ENCODE peak calls at places on chromosome 14, in nine cellular contexts. L is frontal cortex; T is choroid plexus epithelial cell; A is HTR-8/SVneo; Q is CD8-positive, alpha-beta T cell; X is stimulated activated CD8-positive, alpha-beta memory T cell treated with anti-CD3 and anti-CD28 coated beads, Interleukin-15, amount 100 ng/mL, for 1 hour; E is NCI-H1105 treated with DMSO at 0.1 percent for 48 hours; M is psoas muscle; K is iPS-NIHi11. W is an unnamed sample.

GRCh38 chr14:100641274-100641860 is 54.1 kb upstream of the BEGAIN start:
- DNase-seq in L (no peak), T (no peak), A (no peak), Q (no peak), X (no peak), E (no peak), M (no peak), K (no peak), W (no peak)

GRCh38 chr14:103930051-103930604 is 1.9 kb downstream of the TDRD9 start:
- DNase-seq in L (no peak), T (no peak), A (no peak), Q (no peak), X (no peak), E (no peak), M (no peak), K (no peak), W (no peak)

GRCh38 chr14:104148433-104149277 is 10.3 kb downstream of the KIF26A start:
- DNase-seq in L (no peak), T (peak; percentile 32), A (no peak), Q (no peak), X (no peak), E (no peak), M (no peak), K (peak; percentile 61), W (no peak)

GRCh38 chr14:74649673-74650072 is 37.6 kb upstream of the LTBP2 start:
- DNase-seq in L (no peak), T (no peak), A (peak; percentile 76), Q (no peak), X (no peak), E (no peak), M (no peak), K (no peak), W (no peak)

GRCh38 chr14:47200740-47201139 is 474.7 kb downstream of the MDGA2 start:
- DNase-seq in L (no peak), T (no peak), A (no peak), Q (no peak), X (no peak), E (no peak), M (no peak), K (no peak), W (no peak)

GRCh38 chr14:63761356-63762117 is 33.7 kb upstream of the SGPP1 start:
- DNase-seq in L (no peak), T (no peak), A (no peak), Q (no peak), X (no peak), E (no peak), M (no peak), K (no peak), W (no peak)

GRCh38 chr14:93986972-93987371 is 10.1 kb upstream of the CCDC197 start:
- DNase-seq in L (no peak), T (no peak), A (peak; percentile 39), Q (no peak), X (no peak), E (no peak), M (peak; percentile 78), K (peak; percentile 45), W (no peak)

GRCh38 chr14:81157431-81157830 is 63.3 kb downstream of the GTF2A1 start:
- DNase-seq in L (no peak), T (peak; percentile 5), A (no peak), Q (no peak), X (no peak), E (no peak), M (no peak), K (no peak), W (no peak)

GRCh38 chr14:61549425-61549824 is 145.9 kb upstream of the HIF1A start:
- DNase-seq in L (no peak), T (peak; percentile 93), A (no peak), Q (no peak), X (no peak), E (no peak), M (no peak), K (no peak), W (no peak)

GRCh38 chr14:36245223-36245622 is 68.7 kb upstream of the PTCSC3 start:
- DNase-seq in L (no peak), T (no peak), A (no peak), Q (no peak), X (no peak), E (no peak), M (no peak), K (no peak), W (no peak)

GRCh38 chr14:93033983-93034670 is 81.6 kb downstream of the ITPK1 start:
- DNase-seq in L (no peak), T (no peak), A (peak; percentile 57), Q (peak; percentile 19), X (peak; percentile 20), E (no peak), M (no peak), K (peak; percentile 78), W (no peak)

GRCh38 chr14:24307156-24307574 is 612 bp downstream of the CIDEB start:
- DNase-seq in L (no peak), T (no peak), A (no peak), Q (no peak), X (no peak), E (no peak), M (no peak), K (no peak), W (no peak)

GRCh38 chr14:69573841-69574265 is 818 bp downstream of the CCDC177 start:
- DNase-seq in L (peak; percentile 32), T (no peak), A (no peak), Q (no peak), X (no peak), E (peak; percentile 79), M (no peak), K (peak; percentile 44), W (no peak)

GRCh38 chr14:85415015-85415712 is 114.8 kb upstream of the FLRT2 start:
- DNase-seq in L (no peak), T (peak; percentile 99), A (peak; percentile 69), Q (no peak), X (no peak), E (peak; percentile 79), M (peak; percentile 20), K (peak; percentile 33), W (peak; percentile 92)

GRCh38 chr14:95255013-95255412 is 64.7 kb downstream of the CLMN start:
- DNase-seq in L (no peak), T (no peak), A (no peak), Q (no peak), X (no peak), E (no peak), M (no peak), K (no peak), W (no peak)

GRCh38 chr14:104878582-104878981 is 13.5 kb downstream of the CEP170B start:
- DNase-seq in L (no peak), T (no peak), A (no peak), Q (no peak), X (no peak), E (no peak), M (peak; percentile 10), K (peak; percentile 6), W (no peak)

GRCh38 chr14:87434011-87434410 is 559.0 kb downstream of the GALC start:
- DNase-seq in L (no peak), T (no peak), A (no peak), Q (no peak), X (no peak), E (no peak), M (no peak), K (no peak), W (no peak)

W was measured in HS-27A.